ENCODE peak calls at places on chromosomes 5 and 9, in eight cellular contexts. I is left kidney; W is fibroblast of pulmonary artery; K is CD4-positive, alpha-beta memory T cell; O is activated T-cell treated with anti-CD3 and anti-CD28 coated beads for 1 hour; Q is GM13977; T is Caco-2; D is GM04503. Y is an unnamed sample.

GRCh38 chr5:162190-162564 is 29.1 kb upstream of the LRRC14B start:
- DNase-seq in W (no peak), O (no peak), D (no peak), I (no peak), K (no peak), T (no peak), Q (no peak), Y (no peak)

GRCh38 chr5:10333154-10334006 is 20.1 kb upstream of the MARCHF6 start:
- DNase-seq in D (no peak), K (peak), W (peak), O (no peak), T (peak), Q (peak), I (peak), Y (no peak)

GRCh38 chr9:130292104-130292503 is 26.5 kb downstream of the HMCN2 start:
- DNase-seq in K (no peak), Q (no peak), T (no peak), O (no peak), I (no peak), W (peak), D (peak), Y (no peak)

GRCh38 chr9:134252084-134252830 is 74.0 kb upstream of the RXRA start:
- DNase-seq in O (no peak), W (no peak), K (no peak), I (no peak), T (no peak), Q (no peak), D (no peak), Y (no peak)

GRCh38 chr5:59287884-59288283 is 605.6 kb downstream of the PDE4D start:
- DNase-seq in W (no peak), I (no peak), O (no peak), D (no peak), T (no peak), Q (no peak), K (no peak), Y (no peak)

GRCh38 chr5:122412966-122413365 is 100.9 kb downstream of the SNCAIP start:
- DNase-seq in D (no peak), W (no peak), I (no peak), O (no peak), T (no peak), Q (no peak), K (no peak), Y (no peak)

GRCh38 chr9:14838701-14839100 is 71.5 kb downstream of the FREM1 start:
- DNase-seq in I (no peak), D (no peak), O (no peak), T (no peak), Q (no peak), W (no peak), K (no peak), Y (no peak)

GRCh38 chr5:131514316-131515275 is 120.4 kb downstream of the RAPGEF6 start:
- DNase-seq in Q (peak), D (no peak), O (no peak), I (no peak), W (no peak), T (no peak), K (peak), Y (no peak)

Y was measured in K562.